ENCODE peak calls at places on chromosomes 1 and 21, in seven cellular contexts. G is AG04450; Z is osteocyte; N is fibroblast of pulmonary artery; S is activated CD8-positive, alpha-beta T cell treated with anti-CD3 and anti-CD28 coated beads for 36 hours; H is HepG2; B is cardiac muscle cell. K is an unnamed sample.

GRCh38 chr1:24944318-24944717 is 14.2 kb upstream of the RUNX3 start:
- DNase-seq in G (no peak), Z (no peak), N (no peak), S (no peak), H (no peak), B (no peak), K (no peak)

GRCh38 chr1:234719454-234720258 is 109.7 kb upstream of the IRF2BP2 start:
- DNase-seq in G (no peak), Z (no peak), N (no peak), S (no peak), H (peak; percentile 91), B (no peak), K (no peak)

GRCh38 chr1:208652300-208653160 is 408.3 kb upstream of the PLXNA2 start:
- DNase-seq in G (peak; percentile 32), Z (no peak), N (peak; percentile 79), S (peak; percentile 43), H (peak; percentile 23), B (peak; percentile 69), K (peak; percentile 81)

GRCh38 chr21:36733857-36734256 is 34.9 kb downstream of the SIM2 start:
- DNase-seq in G (no peak), Z (peak; percentile 69), N (no peak), S (no peak), H (no peak), B (no peak), K (no peak)

GRCh38 chr1:40312238-40313205 is 4.6 kb downstream of the COL9A2 start:
- DNase-seq in G (no peak), Z (no peak), N (no peak), S (peak; percentile 42), H (peak; percentile 20), B (no peak), K (no peak)

GRCh38 chr1:32363713-32364112 is 1.4 kb downstream of the TSSK3 start:
- DNase-seq in G (no peak), Z (no peak), N (no peak), S (no peak), H (no peak), B (no peak), K (no peak)

GRCh38 chr1:158285756-158286241 is 3.9 kb upstream of the CD1C start:
- DNase-seq in G (no peak), Z (no peak), N (peak; percentile 28), S (peak; percentile 52), H (no peak), B (no peak), K (no peak)

GRCh38 chr1:67827688-67828087 is 5.6 kb downstream of the GNG12 start:
- DNase-seq in G (no peak), Z (no peak), N (no peak), S (no peak), H (no peak), B (no peak), K (no peak)

GRCh38 chr1:113758631-113759340 is 500 bp downstream of the PHTF1 start:
- DNase-seq in G (no peak), Z (peak; percentile 87), N (peak; percentile 47), S (peak; percentile 68), H (peak; percentile 49), B (peak; percentile 74), K (peak; percentile 65)

GRCh38 chr21:23292292-23292691 is 2294.1 kb downstream of the NCAM2 start:
- DNase-seq in G (no peak), Z (no peak), N (no peak), S (no peak), H (no peak), B (no peak), K (no peak)

GRCh38 chr21:26070822-26071425 is 99.6 kb downstream of the APP start:
- DNase-seq in G (no peak), Z (no peak), N (peak; percentile 55), S (peak; percentile 42), H (no peak), B (no peak), K (peak; percentile 68)

GRCh38 chr1:110087812-110088738 is 17.6 kb upstream of the ALX3 start:
- DNase-seq in G (peak; percentile 20), Z (no peak), N (peak; percentile 68), S (peak; percentile 69), H (peak; percentile 54), B (peak; percentile 77), K (peak; percentile 70)

GRCh38 chr1:36384542-36385409 is 948 bp downstream of the STK40 start:
- DNase-seq in G (no peak), Z (no peak), N (peak; percentile 16), S (peak; percentile 52), H (peak; percentile 89), B (peak; percentile 59), K (peak; percentile 12)

GRCh38 chr1:24108334-24109165 is 3.4 kb downstream of the MYOM3 start:
- DNase-seq in G (no peak), Z (no peak), N (peak; percentile 81), S (no peak), H (peak; percentile 75), B (no peak), K (peak; percentile 76)

GRCh38 chr1:30109853-30110252 is 613.5 kb downstream of the MATN1 start:
- DNase-seq in G (peak; percentile 33), Z (no peak), N (peak; percentile 57), S (no peak), H (no peak), B (no peak), K (no peak)

DNA sequence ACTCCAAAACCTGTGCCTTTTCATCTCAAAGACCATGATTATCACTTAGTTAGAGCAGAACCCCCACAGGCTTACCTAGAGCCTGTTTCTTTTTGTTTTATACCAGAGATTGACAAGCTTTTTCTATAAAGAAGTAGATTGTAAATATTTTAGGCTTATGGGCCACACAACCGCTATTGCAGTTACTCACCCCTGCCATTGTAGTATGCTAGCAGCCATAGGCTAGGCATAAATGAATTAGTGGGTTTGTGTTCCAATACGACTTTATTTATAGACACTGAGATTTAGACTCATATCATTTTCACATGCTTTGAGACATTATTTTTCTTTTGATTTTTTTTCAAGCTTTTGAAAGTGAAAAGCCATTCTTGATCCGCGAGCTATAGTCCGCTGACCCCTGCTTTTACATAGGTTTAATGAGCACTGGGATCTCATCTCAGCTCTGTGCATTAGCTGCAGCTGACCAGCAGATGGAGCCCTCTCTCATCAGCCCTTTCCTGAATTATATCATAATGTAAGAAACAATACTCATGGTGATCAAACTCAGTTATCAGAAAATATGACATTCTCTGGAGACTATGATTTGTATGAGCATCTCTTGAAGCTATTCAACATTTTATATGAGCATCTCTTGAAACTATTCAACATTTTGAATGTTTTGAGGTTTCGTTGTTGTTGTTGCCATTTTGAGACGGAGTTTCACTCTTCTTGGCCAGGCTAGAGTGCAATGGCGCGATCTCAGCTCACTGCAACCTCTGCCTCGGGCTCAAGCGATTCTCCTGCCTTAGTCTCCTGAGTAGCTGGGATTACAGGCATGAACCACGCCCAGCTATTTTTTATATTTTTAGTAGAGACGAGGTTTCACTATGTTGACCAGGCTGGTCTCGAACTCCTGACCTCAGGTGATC is 111.9 kb upstream of the L1TD1 start:
- DNase-seq in G (no peak), Z (no peak), N (peak; percentile 61), S (peak; percentile 55), H (peak; percentile 20), B (peak; percentile 47), K (peak; percentile 61)
- TF ChIP-seq CTCF in G (peak; percentile 96), Z (peak; percentile 96), N (peak; percentile 100), S (peak; percentile 93), H (peak; percentile 75), B (peak; percentile 97), K (peak; percentile 97)

GRCh38 chr1:59763418-59763817 is 51.3 kb upstream of the HOOK1 start:
- DNase-seq in G (no peak), Z (no peak), N (no peak), S (no peak), H (no peak), B (no peak), K (no peak)

GRCh38 chr1:59765036-59765730 is 49.6 kb upstream of the HOOK1 start:
- DNase-seq in G (no peak), Z (no peak), N (no peak), S (no peak), H (no peak), B (no peak), K (no peak)

GRCh38 chr1:59759156-59759925 is 55.4 kb upstream of the HOOK1 start:
- DNase-seq in G (peak; percentile 77), Z (peak; percentile 91), N (peak; percentile 92), S (peak; percentile 78), H (peak; percentile 66), B (peak; percentile 78), K (peak; percentile 93)

GRCh38 chr1:59757185-59757747 is 57.5 kb upstream of the HOOK1 start:
- DNase-seq in G (no peak), Z (no peak), N (no peak), S (no peak), H (no peak), B (no peak), K (no peak)

DNA sequence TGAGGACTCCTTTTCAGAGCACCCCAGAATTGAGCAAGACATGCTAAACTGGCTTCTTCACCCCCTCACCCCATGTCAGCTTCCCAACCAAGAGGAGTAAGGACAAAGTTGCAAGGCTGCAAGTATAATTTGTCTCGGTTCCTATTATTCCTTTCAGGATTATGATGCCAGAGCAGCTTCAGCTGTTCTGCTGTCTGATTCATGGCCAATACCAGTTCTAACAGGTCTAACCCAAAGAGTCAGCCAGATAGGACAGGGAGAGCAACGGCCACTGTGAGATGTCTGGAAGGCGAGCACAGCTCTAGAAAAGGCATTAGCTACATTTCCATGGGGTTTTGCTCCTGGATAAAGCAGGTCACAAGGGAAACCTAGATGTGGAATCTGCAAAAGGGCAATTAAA is 53.3 kb upstream of the HOOK1 start:
- DNase-seq in G (no peak), Z (no peak), N (no peak), S (no peak), H (no peak), B (no peak), K (no peak)
- TF ChIP-seq CTCF in G (no peak), Z (no peak), N (no peak), S (no peak), H (no peak), B (no peak), K (no peak)

DNA sequence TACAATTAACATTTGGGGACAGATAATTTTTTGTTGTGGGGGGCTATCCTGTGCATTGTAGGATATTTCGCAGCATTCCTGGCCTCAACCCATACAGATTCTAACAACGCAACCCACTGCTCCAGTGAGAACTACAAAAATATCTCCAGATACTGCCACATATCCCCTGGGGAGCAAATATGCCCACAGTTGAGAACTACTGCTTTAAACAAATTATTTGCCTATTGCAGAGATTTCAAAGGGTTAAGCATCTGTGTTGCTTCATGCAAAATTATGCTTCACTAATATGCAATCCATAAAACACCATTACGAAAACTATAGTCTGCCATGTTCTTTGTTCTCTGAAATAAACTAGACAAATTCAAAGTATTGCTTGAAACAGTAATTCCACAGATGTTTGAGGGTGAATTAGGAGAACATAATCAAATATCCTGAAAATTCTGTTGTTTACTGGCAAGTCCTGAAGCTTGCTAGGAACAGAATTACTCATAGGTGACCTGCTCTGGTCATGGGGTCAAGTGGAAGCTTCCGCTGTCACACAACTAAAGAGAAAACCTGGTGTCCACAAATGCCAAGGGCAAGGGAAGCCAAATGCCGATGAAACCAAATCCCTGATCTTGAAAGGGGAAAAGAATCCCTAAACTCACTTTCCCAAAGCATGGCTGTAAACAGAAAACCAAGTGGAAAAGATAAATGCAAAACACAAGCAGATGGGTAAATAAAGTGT is 149.4 kb downstream of the RERE start:
- DNase-seq in G (no peak), Z (no peak), N (peak; percentile 50), S (no peak), H (peak; percentile 77), B (peak; percentile 52), K (peak; percentile 59)
- TF ChIP-seq CTCF in G (no peak), Z (no peak), N (no peak), S (no peak), H (no peak), B (no peak), K (no peak)

DNA sequence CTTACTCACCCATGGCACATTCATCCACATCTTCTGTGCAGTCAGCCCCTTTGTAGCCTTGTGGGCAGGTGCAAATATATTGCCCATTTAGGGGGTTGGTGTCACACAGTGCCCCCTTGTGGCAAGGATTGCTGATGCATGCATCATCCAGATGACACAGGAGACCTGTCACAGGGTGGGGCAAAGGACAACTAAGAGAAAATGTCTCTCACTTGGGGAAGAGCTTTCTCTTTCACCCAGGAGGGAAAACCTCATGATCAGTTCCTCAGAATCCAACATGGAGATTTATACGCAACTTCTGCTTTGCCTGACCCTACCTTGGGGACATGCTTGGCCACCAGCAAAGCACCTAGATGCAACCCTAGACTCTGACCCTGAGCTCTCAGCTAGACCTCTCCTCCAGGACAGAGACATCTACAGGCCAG is 71.8 kb upstream of the ADAM30 start:
- DNase-seq in G (no peak), Z (no peak), N (peak; percentile 55), S (peak; percentile 90), H (peak; percentile 63), B (peak; percentile 51), K (peak; percentile 33)
- TF ChIP-seq CTCF in G (peak; percentile 64), Z (peak; percentile 66), N (peak; percentile 81), S (peak; percentile 75), H (peak; percentile 92), B (peak; percentile 78), K (peak; percentile 73)

K was measured in cardiac fibroblast.